ENCODE peak calls at places on chromosome 18, in nine cellular contexts. I is HCT116, F is gastrocnemius medialis, J is A549, U is heart left ventricle, D is right lobe of liver, X is stomach, H is spleen, L is breast epithelium. R is an unnamed sample.

GRCh38 chr18:34023471-34023870 is 201.2 kb downstream of the NOL4 start:
- DNase-seq in F (no peak), L (no peak), J (no peak), X (no peak), U (no peak), H (no peak), D (no peak), I (no peak), R (no peak)

GRCh38 chr18:22455425-22456150 is 37.9 kb upstream of the CTAGE1 start:
- DNase-seq in F (no peak), D (no peak), U (no peak), X (no peak), L (no peak), I (no peak), H (no peak), J (no peak), R (no peak)

GRCh38 chr18:55083461-55083860 is 124.2 kb upstream of the CCDC68 start:
- DNase-seq in F (no peak), X (no peak), U (no peak), L (no peak), D (no peak), J (no peak), H (no peak), I (no peak), R (no peak)

GRCh38 chr18:56709463-56709862 is 58.3 kb downstream of the WDR7 start:
- DNase-seq in U (no peak), L (no peak), J (peak; percentile 65), F (no peak), D (no peak), X (no peak), H (no peak), I (peak; percentile 69), R (no peak)

GRCh38 chr18:350953-351572 is 83.2 kb upstream of the THOC1 start:
- DNase-seq in X (no peak), J (no peak), L (no peak), H (no peak), F (no peak), U (no peak), I (no peak), D (no peak), R (no peak)

GRCh38 chr18:63336366-63337099 is 17.0 kb upstream of the BCL2 start:
- DNase-seq in X (no peak), F (no peak), L (no peak), D (no peak), I (peak; percentile 57), U (no peak), H (no peak), J (peak; percentile 11), R (no peak)

GRCh38 chr18:13720123-13720522 is 6.2 kb downstream of the FAM210A start:
- DNase-seq in L (no peak), H (no peak), U (no peak), J (no peak), F (no peak), D (no peak), I (no peak), X (no peak), R (no peak)

GRCh38 chr18:985301-985700 is 80.6 kb downstream of the ADCYAP1 start:
- DNase-seq in U (peak; percentile 45), X (no peak), L (no peak), D (no peak), H (no peak), J (no peak), F (no peak), I (no peak), R (no peak)

GRCh38 chr18:44887227-44887631 is 206.5 kb downstream of the SETBP1 start:
- DNase-seq in U (peak; percentile 41), H (no peak), D (no peak), I (no peak), X (peak; percentile 72), F (no peak), J (no peak), L (no peak), R (no peak)

DNA sequence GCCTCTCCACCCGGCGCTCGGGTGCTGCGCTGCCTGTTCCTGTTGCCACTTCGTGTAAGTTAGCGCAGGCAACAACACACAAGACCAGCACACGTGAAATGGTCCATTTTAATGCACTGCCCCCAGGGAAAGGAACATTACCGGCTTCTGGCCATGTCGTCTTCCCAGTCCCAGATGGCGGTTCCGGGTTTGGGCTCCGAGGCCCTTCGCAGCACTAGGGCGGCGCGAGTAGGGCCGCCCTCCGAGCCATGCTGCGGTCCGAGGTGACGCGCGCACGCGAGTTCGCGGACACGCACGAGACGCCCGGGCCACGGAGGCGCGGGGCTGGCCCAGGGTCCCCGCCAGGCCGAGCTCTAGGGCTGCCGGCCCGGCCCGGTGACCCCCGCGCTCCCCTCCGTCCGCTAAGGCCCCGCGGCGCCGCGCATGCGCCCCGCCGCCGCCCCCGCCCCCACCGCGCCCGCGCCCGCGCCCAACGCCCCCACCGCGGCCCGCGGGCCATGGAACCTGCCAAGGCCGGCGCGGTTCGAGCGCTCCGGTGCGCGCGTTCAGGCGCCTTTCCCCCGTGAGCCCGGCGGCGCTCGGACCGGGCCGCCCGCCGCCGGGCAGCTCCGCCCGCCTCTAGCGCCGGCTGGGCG is 365 bp upstream of the ZNF236 start:
- DNase-seq in D (peak; percentile 76), U (peak; percentile 65), X (peak; percentile 56), I (no peak), F (peak; percentile 47), L (peak; percentile 60), H (peak; percentile 94), J (peak; percentile 44), R (no peak)
- TF ChIP-seq POLR2A in D (peak; percentile 67), U (no peak), X (no peak), I (peak; percentile 37), F (peak; percentile 70), L (no peak), H (no peak), J (peak; percentile 69), R (no peak)

DNA sequence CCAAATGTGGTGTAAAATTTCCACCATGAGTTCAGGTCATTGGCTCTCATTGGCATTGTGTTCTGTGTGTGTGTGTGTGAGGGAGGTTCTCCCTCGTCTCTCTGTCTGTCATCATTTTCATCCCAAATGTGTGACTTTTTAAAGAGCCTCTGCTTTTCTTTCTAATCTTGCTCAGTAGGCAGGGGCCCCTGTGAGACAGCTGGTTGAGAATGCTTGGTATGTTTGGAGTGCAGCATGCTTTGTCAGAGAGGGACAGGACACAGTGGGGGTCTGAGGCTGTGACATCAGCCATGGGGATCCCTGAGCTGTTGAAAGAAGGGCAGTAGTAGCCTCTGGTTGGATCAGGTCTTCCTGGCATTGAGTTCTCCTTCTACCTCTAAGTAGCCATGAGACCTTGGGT is 10.6 kb downstream of the PTPRM start:
- DNase-seq in L (no peak), J (peak; percentile 39), U (no peak), F (no peak), I (no peak), D (no peak), H (no peak), X (no peak), R (no peak)
- H3K4me3 ChIP-seq in L (no peak overlapping the region), J (no peak overlapping the region), U (no peak overlapping the region), F (no peak overlapping the region), I (no peak overlapping the region), D (no peak overlapping the region), H (no peak overlapping the region), X (no peak overlapping the region), R (no peak overlapping the region)

DNA sequence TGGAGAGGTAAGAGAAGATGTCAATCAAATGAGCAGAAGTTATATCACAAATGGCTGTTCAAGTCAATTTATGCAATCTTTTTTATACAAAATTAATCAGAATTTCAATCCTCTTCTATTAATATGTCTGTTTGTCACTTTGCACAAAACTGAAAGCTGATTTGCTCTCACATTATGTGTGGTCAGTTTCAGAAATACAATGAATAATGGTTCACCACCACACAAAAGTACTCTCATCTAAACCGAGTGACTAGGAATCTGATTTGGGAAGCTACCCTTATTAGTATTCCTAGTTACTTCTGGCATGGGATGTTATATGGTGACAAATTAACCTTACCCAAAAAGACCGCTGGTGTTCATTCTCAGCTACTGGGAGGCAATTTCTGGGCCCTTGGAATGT is 113.4 kb downstream of the PIGN start:
- DNase-seq in F (no peak), L (no peak), X (no peak), J (no peak), I (no peak), D (no peak), H (no peak), U (no peak), R (no peak)
- TF ChIP-seq POLR2A in F (no peak), L (no peak), X (no peak), J (no peak), I (no peak), D (no peak), H (no peak), U (no peak), R (no peak)

DNA sequence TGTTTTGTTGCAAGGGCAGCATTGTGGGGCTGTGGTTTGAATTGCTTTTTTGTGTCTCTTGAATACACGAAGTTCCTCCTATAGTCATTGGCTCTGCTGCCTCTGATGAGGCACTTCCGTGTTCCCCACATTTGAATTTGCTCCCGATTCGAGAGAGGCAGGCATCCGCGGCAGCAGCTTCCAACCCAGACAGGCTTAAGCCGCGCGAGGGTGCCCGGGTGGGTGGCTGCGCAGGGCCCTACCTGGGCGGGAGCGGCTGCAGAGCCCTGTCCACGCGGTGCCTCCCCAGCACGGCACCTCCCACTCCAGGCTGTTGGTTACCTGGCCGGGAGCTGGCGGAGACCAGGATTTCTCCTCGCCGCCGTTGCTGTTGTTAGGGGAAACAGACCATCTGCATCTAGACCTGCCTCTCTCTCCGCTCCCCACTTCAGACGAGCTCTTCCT is 151.3 kb downstream of the NEDD4L start:
- DNase-seq in L (peak; percentile 69), X (peak; percentile 76), H (peak; percentile 78), D (peak; percentile 63), F (no peak), J (no peak), I (no peak), U (no peak), R (no peak)
- H3K4me3 ChIP-seq in L (peak overlapping the region; percentile 68), X (peak overlapping the region; percentile 47), H (peak overlapping the region; percentile 31), D (no peak overlapping the region), F (no peak overlapping the region), J (no peak overlapping the region), I (peak overlapping the region; percentile 63), U (peak overlapping the region; percentile 49), R (peak overlapping the region; percentile 28)

DNA sequence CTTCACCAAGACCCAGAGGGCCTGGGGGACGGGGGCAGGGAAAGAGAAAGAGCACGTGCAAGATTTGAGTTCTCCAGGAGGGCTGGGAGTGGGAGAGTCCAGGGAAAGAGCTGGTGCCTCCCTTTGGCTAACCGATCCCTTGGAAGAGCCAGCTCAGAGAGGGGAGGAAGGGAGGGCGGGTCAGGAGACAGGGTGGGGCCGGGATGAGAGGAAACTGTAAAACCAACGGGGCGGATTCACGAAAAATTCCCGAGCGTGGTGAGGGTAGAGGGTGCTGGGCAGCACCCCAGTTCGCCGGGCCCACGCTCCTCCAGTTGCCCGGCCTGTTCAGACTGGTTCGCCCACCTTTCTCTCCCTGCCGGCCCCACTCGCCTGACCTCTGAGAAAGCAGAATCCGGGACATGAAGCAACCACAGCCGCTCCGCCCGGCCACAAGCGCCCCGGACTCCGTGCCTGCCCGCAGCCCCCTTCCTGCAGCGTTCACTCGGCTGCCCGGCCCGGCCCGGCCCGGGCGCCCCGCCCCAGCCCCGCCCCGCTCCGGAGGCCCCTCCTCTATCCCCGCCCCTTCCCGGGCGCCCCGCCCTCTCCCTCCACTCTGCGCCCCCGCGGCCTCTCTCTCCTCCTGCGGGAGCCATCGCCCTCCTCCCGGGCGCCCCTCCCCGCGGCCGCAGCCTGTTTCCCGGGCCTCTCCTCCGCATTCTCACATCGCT is 230.9 kb upstream of the SMAD2 start:
- DNase-seq in F (peak; percentile 67), L (peak; percentile 85), D (peak; percentile 92), H (peak; percentile 90), I (no peak), U (peak; percentile 86), X (peak; percentile 93), J (peak; percentile 49), R (no peak)
- TF ChIP-seq POLR2A in F (no peak), L (no peak), D (peak; percentile 85), H (no peak), I (no peak), U (no peak), X (no peak), J (peak; percentile 59), R (peak; percentile 59)

R was measured in vagina.